ENCODE peak calls at places on chromosomes 4 and X, in nine cellular contexts. O is aorta, Z is lung, N is tibial artery, J is psoas muscle, P is cardiac muscle cell, Y is H9, I is right lobe of liver, W is hepatocyte. U is an unnamed sample.

GRCh38 chrX:44943007-44943406 is 70.0 kb downstream of the KDM6A start:
- DNase-seq in O (no peak), Z (no peak), N (no peak), J (no peak), P (no peak), Y (no peak), I (no peak), W (no peak), U (no peak)

GRCh38 chrX:116267511-116268040 is 97.0 kb downstream of the AGTR2 start:
- DNase-seq in O (no peak), Z (no peak), N (no peak), J (no peak), P (peak; percentile 40), Y (no peak), I (no peak), W (no peak), U (peak; percentile 12)

GRCh38 chr4:79295076-79295475 is 30.8 kb downstream of the NAA11 start:
- DNase-seq in O (no peak), Z (no peak), N (no peak), J (no peak), P (no peak), Y (no peak), I (no peak), W (no peak), U (no peak)

GRCh38 chrX:26851981-26852380 is 611.2 kb downstream of the PPP4R3C start:
- DNase-seq in O (no peak), Z (no peak), N (no peak), J (no peak), P (no peak), Y (no peak), I (no peak), W (peak; percentile 26), U (no peak)

GRCh38 chrX:1597345-1598020 is 6.1 kb downstream of the AKAP17A start:
- DNase-seq in O (no peak), Z (no peak), N (no peak), J (no peak), P (no peak), Y (no peak), I (no peak), W (no peak), U (no peak)

GRCh38 chrX:70132244-70132643 is 1.0 kb upstream of the IGBP1 start:
- DNase-seq in O (no peak), Z (no peak), N (no peak), J (no peak), P (no peak), Y (no peak), I (no peak), W (no peak), U (no peak)

GRCh38 chrX:8668797-8669196 is 63.1 kb downstream of the ANOS1 start:
- DNase-seq in O (no peak), Z (no peak), N (no peak), J (peak; percentile 67), P (no peak), Y (no peak), I (no peak), W (peak; percentile 11), U (no peak)

GRCh38 chrX:112967341-112967740 is 126.7 kb upstream of the AMOT start:
- DNase-seq in O (no peak), Z (no peak), N (no peak), J (no peak), P (peak; percentile 25), Y (no peak), I (no peak), W (no peak), U (no peak)

GRCh38 chr4:7646384-7647061 is 211.8 kb upstream of the PSAPL1 start:
- DNase-seq in O (no peak), Z (no peak), N (no peak), J (peak; percentile 50), P (peak; percentile 34), Y (no peak), I (peak; percentile 36), W (no peak), U (no peak)

GRCh38 chr4:24736066-24736465 is 59.3 kb upstream of the SOD3 start:
- DNase-seq in O (no peak), Z (no peak), N (no peak), J (no peak), P (peak; percentile 64), Y (peak; percentile 50), I (no peak), W (no peak), U (peak; percentile 48)

GRCh38 chr4:113355550-113356371 is 306.3 kb downstream of the ANK2 start:
- DNase-seq in O (peak; percentile 64), Z (no peak), N (no peak), J (no peak), P (peak; percentile 94), Y (no peak), I (peak; percentile 20), W (peak; percentile 34), U (peak; percentile 94)
- H3K9me3 ChIP-seq in O (no peaks in the 10 kb centered on the region), Z (no peaks in the 10 kb centered on the region), N (no peaks in the 10 kb centered on the region), J (no peaks in the 10 kb centered on the region), P (no peaks in the 10 kb centered on the region), Y (no peaks in the 10 kb centered on the region), I (no peaks in the 10 kb centered on the region), W (no peaks in the 10 kb centered on the region), U (no peaks in the 10 kb centered on the region)

DNA sequence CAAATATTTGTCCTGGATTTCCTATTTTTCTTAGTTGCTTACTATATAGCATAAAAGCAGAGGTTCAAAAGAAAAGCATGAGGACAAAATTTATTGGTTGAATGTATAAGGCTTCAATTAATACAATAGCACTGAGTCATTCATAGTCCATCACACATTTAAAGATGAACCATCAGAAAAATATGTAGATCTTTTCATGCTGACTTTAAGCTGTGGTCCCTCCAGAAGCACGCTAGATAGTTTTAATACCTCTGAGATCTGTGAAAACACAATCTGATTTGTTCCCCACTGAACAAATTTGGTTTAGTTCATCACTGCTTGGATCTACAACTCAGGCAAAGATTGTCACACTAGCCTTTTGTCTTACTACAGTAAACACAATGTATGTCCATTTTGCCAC is 377.2 kb upstream of the ANXA10 start:
- DNase-seq in O (no peak), Z (no peak), N (no peak), J (no peak), P (no peak), Y (no peak), I (no peak), W (no peak), U (no peak)
- H3K9me3 ChIP-seq in O (no peaks in the 10 kb centered on the region), Z (no peaks in the 10 kb centered on the region), N (no peaks in the 10 kb centered on the region), J (no peaks in the 10 kb centered on the region), P (no peaks in the 10 kb centered on the region), Y (no peaks in the 10 kb centered on the region), I (no peaks in the 10 kb centered on the region), W (no peaks in the 10 kb centered on the region), U (no peaks in the 10 kb centered on the region)

GRCh38 chr4:107006218-107006617 is 29.9 kb downstream of the DKK2 start:
- DNase-seq in O (no peak), Z (no peak), N (no peak), J (no peak), P (no peak), Y (no peak), I (no peak), W (no peak), U (no peak)
- H3K9me3 ChIP-seq in O (no peaks in the 10 kb centered on the region), Z (no peaks in the 10 kb centered on the region), N (no peaks in the 10 kb centered on the region), J (no peaks in the 10 kb centered on the region), P (no peaks in the 10 kb centered on the region), Y (no peaks in the 10 kb centered on the region), I (no peaks in the 10 kb centered on the region), W (no peaks in the 10 kb centered on the region), U (no peaks in the 10 kb centered on the region)

GRCh38 chr4:253936-254756 is 51.1 kb downstream of the ZNF732 start:
- DNase-seq in O (no peak), Z (no peak), N (no peak), J (no peak), P (no peak), Y (no peak), I (no peak), W (no peak), U (no peak)
- H3K9me3 ChIP-seq in O (peaks cover 6% of the 10 kb centered on the region), Z (peaks cover 41% of the 10 kb centered on the region), N (peaks cover 93% of the 10 kb centered on the region), J (peaks cover 74% of the 10 kb centered on the region), P (peaks cover 21% of the 10 kb centered on the region), Y (peaks cover 68% of the 10 kb centered on the region), I (no peaks in the 10 kb centered on the region), W (peaks cover 34% of the 10 kb centered on the region), U (peaks cover 70% of the 10 kb centered on the region)

GRCh38 chrX:151763711-151764110 is 29.2 kb downstream of the CNGA2 start:
- DNase-seq in O (no peak), Z (no peak), N (no peak), J (no peak), P (no peak), Y (no peak), I (no peak), W (no peak), U (no peak)

GRCh38 chrX:151754641-151755215 is 20.2 kb downstream of the CNGA2 start:
- DNase-seq in O (no peak), Z (no peak), N (no peak), J (no peak), P (peak; percentile 57), Y (no peak), I (no peak), W (no peak), U (no peak)

GRCh38 chrX:151754042-151754419 is 19.5 kb downstream of the CNGA2 start:
- DNase-seq in O (peak; percentile 50), Z (no peak), N (no peak), J (no peak), P (peak; percentile 24), Y (peak; percentile 36), I (peak; percentile 45), W (no peak), U (peak; percentile 4)

GRCh38 chrX:151762802-151763201 is 28.3 kb downstream of the CNGA2 start:
- DNase-seq in O (no peak), Z (no peak), N (no peak), J (no peak), P (no peak), Y (no peak), I (no peak), W (no peak), U (no peak)

GRCh38 chrX:151759041-151759440 is 24.5 kb downstream of the CNGA2 start:
- DNase-seq in O (no peak), Z (no peak), N (no peak), J (no peak), P (no peak), Y (no peak), I (no peak), W (no peak), U (no peak)
- H3K9me3 ChIP-seq in O (no peaks in the 10 kb centered on the region), Z (no peaks in the 10 kb centered on the region), N (no peaks in the 10 kb centered on the region), J (no peaks in the 10 kb centered on the region), P (no peaks in the 10 kb centered on the region), Y (peaks cover 48% of the 10 kb centered on the region), I (no peaks in the 10 kb centered on the region), W (no peaks in the 10 kb centered on the region), U (no peaks in the 10 kb centered on the region)

GRCh38 chr4:112771-113170 is 11.5 kb upstream of the ZNF718 start:
- DNase-seq in O (no peak), Z (no peak), N (no peak), J (no peak), P (no peak), Y (no peak), I (no peak), W (peak; percentile 0), U (no peak)

GRCh38 chr4:120616-121015 is 3.7 kb upstream of the ZNF718 start:
- DNase-seq in O (no peak), Z (no peak), N (no peak), J (no peak), P (no peak), Y (no peak), I (no peak), W (peak; percentile 0), U (no peak)

GRCh38 chr4:114151-114550 is 10.2 kb upstream of the ZNF718 start:
- DNase-seq in O (no peak), Z (no peak), N (no peak), J (no peak), P (no peak), Y (no peak), I (no peak), W (no peak), U (no peak)

GRCh38 chr4:113732-114131 is 10.6 kb upstream of the ZNF718 start:
- DNase-seq in O (no peak), Z (no peak), N (no peak), J (no peak), P (no peak), Y (no peak), I (no peak), W (peak; percentile 0), U (no peak)

GRCh38 chr4:116499-116898 is 7.8 kb upstream of the ZNF718 start:
- DNase-seq in O (no peak), Z (no peak), N (no peak), J (no peak), P (no peak), Y (no peak), I (no peak), W (no peak), U (no peak)
- H3K9me3 ChIP-seq in O (peaks cover 4% of the 10 kb centered on the region), Z (no peaks in the 10 kb centered on the region), N (no peaks in the 10 kb centered on the region), J (peaks cover 6% of the 10 kb centered on the region), P (no peaks in the 10 kb centered on the region), Y (no peaks in the 10 kb centered on the region), I (no peaks in the 10 kb centered on the region), W (no peaks in the 10 kb centered on the region), U (no peaks in the 10 kb centered on the region)

U was measured in A673.